ENCODE peak calls at places on chromosomes 13 and 19, in six cellular contexts. W is A549, Q is GM12878, F is NB4, Z is HepG2, Y is K562. U is an unnamed sample.

GRCh38 chr19:29263305-29264080 is 50.5 kb upstream of the UQCRFS1 start:
- DNase-seq in Z (peak; percentile 11), W (peak; percentile 64), Q (no peak), Y (peak; percentile 68), F (peak; percentile 40), U (no peak)

GRCh38 chr13:36857273-36857672 is 38.3 kb downstream of the RFXAP start:
- DNase-seq in F (no peak), Y (no peak), Q (no peak), Z (no peak), W (no peak), U (no peak)

GRCh38 chr19:53463263-53463662 is 4.3 kb upstream of the ZNF813 start:
- DNase-seq in Q (no peak), Z (no peak), F (no peak), W (no peak), Y (peak; percentile 19), U (peak; percentile 15)

GRCh38 chr19:17739121-17739875 is 12.0 kb upstream of the FCHO1 start:
- DNase-seq in Y (peak; percentile 80), Q (peak; percentile 40), W (no peak), F (peak; percentile 94), Z (no peak), U (no peak)

GRCh38 chr13:111602874-111603273 is 282.4 kb downstream of the TEX29 start:
- DNase-seq in Z (no peak), F (no peak), W (no peak), Y (no peak), Q (no peak), U (no peak)

GRCh38 chr19:2014731-2015610 is 543 bp downstream of the BTBD2 start:
- DNase-seq in W (no peak), Q (no peak), F (peak; percentile 44), Z (no peak), Y (peak; percentile 35), U (no peak)

GRCh38 chr19:7069904-7070226 is 362 bp downstream of the ZNF557 start:
- DNase-seq in W (no peak), F (no peak), Y (no peak), Q (no peak), Z (no peak), U (no peak)

GRCh38 chr19:37966211-37967072 is 59.4 kb downstream of the SIPA1L3 start:
- DNase-seq in Y (no peak), F (no peak), Z (no peak), W (no peak), Q (no peak), U (no peak)

GRCh38 chr19:11767633-11768133 is 883 bp downstream of the ZNF441 start:
- DNase-seq in Y (peak; percentile 67), Z (peak; percentile 72), F (peak; percentile 53), W (no peak), Q (peak; percentile 31), U (peak; percentile 21)

GRCh38 chr19:7901337-7901736 is 2.3 kb upstream of the MAP2K7 start:
- DNase-seq in Y (no peak), Q (no peak), W (no peak), F (no peak), Z (no peak), U (no peak)

GRCh38 chr13:30918662-30919405 is 12.8 kb downstream of the MEDAG start:
- DNase-seq in Z (no peak), W (no peak), Q (no peak), F (no peak), Y (no peak), U (no peak)
- TF ChIP-seq MYC in Z (no peak), W (no peak), Q (no peak), F (no peak), Y (no peak), U (no peak)

GRCh38 chr13:40666058-40666904 is at the start of gene FOXO1:
- DNase-seq in F (peak; percentile 92), Y (peak; percentile 81), Z (peak; percentile 51), Q (no peak), W (peak; percentile 74), U (peak; percentile 79)
- TF ChIP-seq POLR2A in F (peak; percentile 61), Y (no peak), Z (peak; percentile 94), Q (peak; percentile 92), W (peak; percentile 73), U (peak; percentile 97)

GRCh38 chr13:29901714-29902631 is 51.6 kb upstream of the UBL3 start:
- DNase-seq in Q (no peak), Y (peak; percentile 14), F (peak; percentile 15), W (peak; percentile 41), Z (no peak), U (peak; percentile 56)
- TF ChIP-seq MYC in Q (no peak), Y (no peak), F (no peak), W (no peak), Z (no peak), U (no peak)

GRCh38 chr19:39433480-39434079 is 2.2 kb downstream of the RPS16 start:
- DNase-seq in Q (no peak), W (peak; percentile 20), Y (no peak), F (no peak), Z (no peak), U (no peak)

GRCh38 chr19:39432677-39433025 is 3.1 kb downstream of the RPS16 start:
- DNase-seq in Z (no peak), W (no peak), Y (no peak), F (no peak), Q (no peak), U (no peak)

GRCh38 chr19:39428309-39429112 is 7.2 kb downstream of the RPS16 start:
- DNase-seq in Y (no peak), F (no peak), W (peak; percentile 94), Q (no peak), Z (peak; percentile 66), U (peak; percentile 86)

GRCh38 chr19:39427707-39428106 is 8.0 kb downstream of the RPS16 start:
- DNase-seq in Q (no peak), Y (no peak), W (no peak), Z (no peak), F (no peak), U (no peak)

GRCh38 chr19:39430675-39431593 is 4.8 kb downstream of the RPS16 start:
- DNase-seq in W (peak; percentile 100), Y (peak; percentile 81), Z (peak; percentile 71), F (peak; percentile 85), Q (no peak), U (peak; percentile 99)
- TF ChIP-seq POLR2A in W (peak; percentile 33), Y (peak; percentile 52), Z (peak; percentile 48), F (no peak), Q (peak; percentile 71), U (no peak)

DNA sequence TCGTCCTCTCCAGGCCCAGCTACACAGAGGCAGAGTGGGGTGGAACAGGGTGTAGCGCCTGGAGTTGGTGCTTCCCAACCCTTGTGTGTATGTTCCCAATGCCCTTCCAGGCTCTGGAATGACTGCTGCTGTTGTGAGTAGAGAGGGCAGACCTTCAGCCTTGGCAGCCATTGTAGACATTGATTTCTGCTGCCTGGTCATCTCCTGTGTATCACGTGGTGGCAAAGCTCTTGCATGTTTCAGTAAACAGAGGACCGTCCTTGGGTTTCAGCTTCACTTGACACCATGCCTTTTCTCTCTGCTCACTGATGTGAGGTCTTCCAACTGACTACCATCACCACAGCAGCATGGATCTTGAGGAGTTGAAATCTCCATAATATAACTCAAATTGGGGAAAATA is 397.9 kb downstream of the COG6 start:
- DNase-seq in Y (no peak), F (no peak), W (no peak), Q (no peak), Z (no peak), U (no peak)
- TF ChIP-seq MYC in Y (no peak), F (no peak), W (no peak), Q (no peak), Z (no peak), U (no peak)

GRCh38 chr19:58451358-58452101 is at the start of gene ZNF324B:
- DNase-seq in Z (peak; percentile 94), Q (peak; percentile 71), W (peak; percentile 97), F (peak; percentile 95), Y (peak; percentile 98), U (peak; percentile 95)
- TF ChIP-seq POLR2A in Z (peak; percentile 76), Q (peak; percentile 85), W (peak; percentile 55), F (peak; percentile 66), Y (peak; percentile 82), U (peak; percentile 57)